ENCODE peak calls at places on chromosome 18, in seven cellular contexts. One of them, this sample, is unnamed.

GRCh38 chr18:63511285-63511684 is 30.9 kb upstream of the SERPINB12 start:
- DNase-seq in endothelial cell of umbilical vein: peak
- DNase-seq in heart left ventricle: no peak
- DNase-seq in K562: no peak
- DNase-seq in MG63: peak
- DNase-seq in body of pancreas: no peak
- DNase-seq in foreskin fibroblast: peak
- DNase-seq in this sample: peak

GRCh38 chr18:76339246-76339620 is 155.8 kb downstream of the ZNF516 start:
- DNase-seq in endothelial cell of umbilical vein: no peak
- DNase-seq in heart left ventricle: no peak
- DNase-seq in K562: no peak
- DNase-seq in MG63: no peak
- DNase-seq in body of pancreas: no peak
- DNase-seq in foreskin fibroblast: no peak
- DNase-seq in this sample: no peak

GRCh38 chr18:35282353-35282752 is 7.7 kb downstream of the ZSCAN30 start:
- DNase-seq in endothelial cell of umbilical vein: peak
- DNase-seq in heart left ventricle: no peak
- DNase-seq in K562: no peak
- DNase-seq in MG63: peak
- DNase-seq in body of pancreas: no peak
- DNase-seq in foreskin fibroblast: peak
- DNase-seq in this sample: peak

GRCh38 chr18:29191263-29191662 is 1014.3 kb upstream of the CDH2 start:
- DNase-seq in endothelial cell of umbilical vein: peak
- DNase-seq in heart left ventricle: no peak
- DNase-seq in K562: no peak
- DNase-seq in MG63: no peak
- DNase-seq in body of pancreas: no peak
- DNase-seq in foreskin fibroblast: peak
- DNase-seq in this sample: no peak

GRCh38 chr18:9263264-9263663 is 71.3 kb upstream of the TWSG1 start:
- DNase-seq in endothelial cell of umbilical vein: no peak
- DNase-seq in heart left ventricle: no peak
- DNase-seq in K562: no peak
- DNase-seq in MG63: no peak
- DNase-seq in body of pancreas: no peak
- DNase-seq in foreskin fibroblast: no peak
- DNase-seq in this sample: no peak

GRCh38 chr18:34933880-34934689 is 107.1 kb upstream of the MAPRE2 start:
- DNase-seq in endothelial cell of umbilical vein: no peak
- DNase-seq in heart left ventricle: no peak
- DNase-seq in K562: no peak
- DNase-seq in MG63: no peak
- DNase-seq in body of pancreas: no peak
- DNase-seq in foreskin fibroblast: no peak
- DNase-seq in this sample: no peak

GRCh38 chr18:9516437-9517064 is 41.2 kb downstream of the RALBP1 start:
- DNase-seq in endothelial cell of umbilical vein: peak
- DNase-seq in heart left ventricle: no peak
- DNase-seq in K562: peak
- DNase-seq in MG63: no peak
- DNase-seq in body of pancreas: no peak
- DNase-seq in foreskin fibroblast: no peak
- DNase-seq in this sample: no peak

GRCh38 chr18:36786686-36787085 is 42.1 kb downstream of the TPGS2 start:
- DNase-seq in endothelial cell of umbilical vein: peak
- DNase-seq in heart left ventricle: peak
- DNase-seq in K562: no peak
- DNase-seq in MG63: peak
- DNase-seq in body of pancreas: peak
- DNase-seq in foreskin fibroblast: peak
- DNase-seq in this sample: peak

GRCh38 chr18:60684843-60685513 is 312.4 kb upstream of the MC4R start:
- DNase-seq in endothelial cell of umbilical vein: peak
- DNase-seq in heart left ventricle: no peak
- DNase-seq in K562: no peak
- DNase-seq in MG63: no peak
- DNase-seq in body of pancreas: no peak
- DNase-seq in foreskin fibroblast: peak
- DNase-seq in this sample: no peak

DNA sequence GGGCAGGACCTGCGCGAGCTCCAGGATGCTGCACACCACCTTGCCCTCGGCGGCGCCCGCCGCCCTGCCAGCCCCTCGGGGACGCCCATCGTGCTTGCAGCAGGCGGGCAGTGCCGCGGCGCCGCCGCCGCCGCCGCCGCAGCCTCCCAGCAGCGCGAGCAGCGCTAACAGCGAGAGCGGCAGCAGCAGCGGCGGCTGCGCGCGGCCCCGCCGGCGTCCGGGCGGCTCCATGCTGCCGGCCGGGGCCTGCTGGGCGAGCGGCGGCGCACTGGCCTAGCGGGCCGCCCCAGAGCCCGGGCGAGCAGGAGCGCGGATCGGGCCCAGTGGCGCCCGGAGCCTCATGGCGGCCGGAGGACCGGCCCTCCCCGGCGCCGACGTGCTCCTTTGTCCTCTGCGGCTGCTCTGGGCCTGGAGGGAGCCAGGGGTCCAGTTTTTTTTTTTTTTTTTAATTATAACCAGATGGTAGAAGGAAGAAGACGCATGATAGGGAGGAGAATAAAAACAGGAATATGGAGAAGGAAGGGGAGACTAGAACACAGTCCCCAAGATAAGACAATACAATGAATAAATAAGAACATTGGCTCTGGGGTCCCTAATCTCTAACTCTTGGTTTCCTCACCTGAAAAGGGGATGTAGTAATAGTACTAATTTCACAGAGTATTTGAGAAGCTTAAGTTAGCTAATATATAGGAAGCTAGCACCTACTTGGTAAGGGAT is 17.1 kb upstream of the ANKRD62 start:
- DNase-seq in endothelial cell of umbilical vein: no peak
- DNase-seq in heart left ventricle: no peak
- DNase-seq in K562: no peak
- DNase-seq in MG63: peak
- DNase-seq in body of pancreas: peak
- DNase-seq in foreskin fibroblast: peak
- DNase-seq in this sample: no peak
- H3K4me3 ChIP-seq in endothelial cell of umbilical vein: no peak
- H3K4me3 ChIP-seq in heart left ventricle: no peak
- H3K4me3 ChIP-seq in K562: peak
- H3K4me3 ChIP-seq in MG63: no peak
- H3K4me3 ChIP-seq in body of pancreas: no peak
- H3K4me3 ChIP-seq in foreskin fibroblast: peak
- H3K4me3 ChIP-seq in this sample: peak

GRCh38 chr18:75207298-75208054 is 1.5 kb downstream of the PTGR3 start:
- DNase-seq in endothelial cell of umbilical vein: no peak
- DNase-seq in heart left ventricle: no peak
- DNase-seq in K562: no peak
- DNase-seq in MG63: peak
- DNase-seq in body of pancreas: no peak
- DNase-seq in foreskin fibroblast: peak
- DNase-seq in this sample: no peak

GRCh38 chr18:75208055-75208835 is 694 bp downstream of the PTGR3 start:
- DNase-seq in endothelial cell of umbilical vein: peak
- DNase-seq in heart left ventricle: peak
- DNase-seq in K562: peak
- DNase-seq in MG63: peak
- DNase-seq in body of pancreas: peak
- DNase-seq in foreskin fibroblast: no peak
- DNase-seq in this sample: no peak

GRCh38 chr18:75204978-75205759 is 3.8 kb downstream of the PTGR3 start:
- DNase-seq in endothelial cell of umbilical vein: no peak
- DNase-seq in heart left ventricle: no peak
- DNase-seq in K562: no peak
- DNase-seq in MG63: no peak
- DNase-seq in body of pancreas: no peak
- DNase-seq in foreskin fibroblast: no peak
- DNase-seq in this sample: no peak

GRCh38 chr18:75205760-75206109 is 3.2 kb downstream of the PTGR3 start:
- DNase-seq in endothelial cell of umbilical vein: no peak
- DNase-seq in heart left ventricle: no peak
- DNase-seq in K562: peak
- DNase-seq in MG63: no peak
- DNase-seq in body of pancreas: no peak
- DNase-seq in foreskin fibroblast: peak
- DNase-seq in this sample: no peak

GRCh38 chr18:75206637-75207297 is 2.2 kb downstream of the PTGR3 start:
- DNase-seq in endothelial cell of umbilical vein: no peak
- DNase-seq in heart left ventricle: no peak
- DNase-seq in K562: no peak
- DNase-seq in MG63: no peak
- DNase-seq in body of pancreas: no peak
- DNase-seq in foreskin fibroblast: no peak
- DNase-seq in this sample: no peak
- H3K4me3 ChIP-seq in endothelial cell of umbilical vein: no peak
- H3K4me3 ChIP-seq in heart left ventricle: peak
- H3K4me3 ChIP-seq in K562: peak
- H3K4me3 ChIP-seq in MG63: peak
- H3K4me3 ChIP-seq in body of pancreas: no peak
- H3K4me3 ChIP-seq in foreskin fibroblast: peak
- H3K4me3 ChIP-seq in this sample: peak

GRCh38 chr18:21363411-21363810 is 121.4 kb downstream of the GREB1L start:
- DNase-seq in endothelial cell of umbilical vein: no peak
- DNase-seq in heart left ventricle: no peak
- DNase-seq in K562: no peak
- DNase-seq in MG63: no peak
- DNase-seq in body of pancreas: no peak
- DNase-seq in foreskin fibroblast: no peak
- DNase-seq in this sample: no peak

GRCh38 chr18:21364471-21364870 is 122.4 kb downstream of the GREB1L start:
- DNase-seq in endothelial cell of umbilical vein: no peak
- DNase-seq in heart left ventricle: no peak
- DNase-seq in K562: no peak
- DNase-seq in MG63: no peak
- DNase-seq in body of pancreas: no peak
- DNase-seq in foreskin fibroblast: no peak
- DNase-seq in this sample: no peak

GRCh38 chr18:21369146-21369545 is 127.1 kb downstream of the GREB1L start:
- DNase-seq in endothelial cell of umbilical vein: no peak
- DNase-seq in heart left ventricle: no peak
- DNase-seq in K562: no peak
- DNase-seq in MG63: no peak
- DNase-seq in body of pancreas: no peak
- DNase-seq in foreskin fibroblast: no peak
- DNase-seq in this sample: no peak

GRCh38 chr18:21362921-21363320 is 120.9 kb downstream of the GREB1L start:
- DNase-seq in endothelial cell of umbilical vein: no peak
- DNase-seq in heart left ventricle: no peak
- DNase-seq in K562: no peak
- DNase-seq in MG63: no peak
- DNase-seq in body of pancreas: no peak
- DNase-seq in foreskin fibroblast: no peak
- DNase-seq in this sample: peak

DNA sequence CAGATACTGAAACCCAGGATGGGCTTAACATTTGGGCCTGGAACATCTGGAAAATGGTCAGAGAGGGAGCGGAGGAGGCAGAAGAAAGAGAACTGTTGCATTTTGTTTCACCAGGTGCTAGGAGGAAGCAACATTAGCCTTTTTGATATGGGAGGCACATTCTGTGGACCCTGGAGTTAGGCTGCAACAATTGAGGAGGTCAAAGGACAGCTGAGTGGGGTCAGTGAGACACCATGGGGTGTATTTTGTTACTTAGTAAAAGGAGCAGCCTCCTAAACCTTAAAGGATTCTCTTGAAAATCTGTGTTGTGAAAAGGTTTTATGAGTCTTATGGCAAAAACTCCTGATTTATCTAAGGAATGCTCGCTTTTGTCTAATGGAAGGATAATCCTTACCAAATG is 124.9 kb downstream of the GREB1L start:
- DNase-seq in endothelial cell of umbilical vein: no peak
- DNase-seq in heart left ventricle: no peak
- DNase-seq in K562: no peak
- DNase-seq in MG63: no peak
- DNase-seq in body of pancreas: no peak
- DNase-seq in foreskin fibroblast: no peak
- DNase-seq in this sample: no peak
- H3K4me3 ChIP-seq in endothelial cell of umbilical vein: no peak
- H3K4me3 ChIP-seq in heart left ventricle: no peak
- H3K4me3 ChIP-seq in K562: no peak
- H3K4me3 ChIP-seq in MG63: no peak
- H3K4me3 ChIP-seq in body of pancreas: no peak
- H3K4me3 ChIP-seq in foreskin fibroblast: no peak
- H3K4me3 ChIP-seq in this sample: no peak

DNA sequence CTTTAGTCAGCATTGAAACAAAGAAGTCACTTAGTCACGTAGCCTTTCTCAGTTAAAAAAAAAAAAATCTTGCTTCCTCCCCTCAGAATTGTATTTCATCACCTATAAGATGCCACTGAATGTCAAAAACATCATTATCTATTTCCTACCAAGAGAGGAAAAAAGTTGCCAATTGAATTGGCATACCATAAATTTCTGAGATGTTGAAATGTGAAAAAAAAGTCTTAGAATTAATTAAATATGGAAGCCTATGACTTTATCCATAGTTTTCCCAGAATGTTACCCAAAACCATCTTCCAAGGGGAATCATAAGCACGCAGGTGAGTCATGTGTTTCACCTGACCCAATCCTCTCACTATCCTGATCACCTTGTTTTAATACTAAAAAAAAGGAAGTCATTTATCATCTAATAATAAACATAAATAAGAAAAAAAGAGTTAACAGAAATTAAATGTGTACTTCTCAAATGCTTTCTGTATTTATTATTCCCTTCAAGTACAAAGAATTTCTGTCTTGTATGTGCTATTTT is 205.7 kb downstream of the TCF4 start:
- DNase-seq in endothelial cell of umbilical vein: no peak
- DNase-seq in heart left ventricle: no peak
- DNase-seq in K562: no peak
- DNase-seq in MG63: no peak
- DNase-seq in body of pancreas: no peak
- DNase-seq in foreskin fibroblast: no peak
- DNase-seq in this sample: no peak
- H3K4me3 ChIP-seq in endothelial cell of umbilical vein: no peak
- H3K4me3 ChIP-seq in heart left ventricle: no peak
- H3K4me3 ChIP-seq in K562: no peak
- H3K4me3 ChIP-seq in MG63: no peak
- H3K4me3 ChIP-seq in body of pancreas: no peak
- H3K4me3 ChIP-seq in foreskin fibroblast: no peak
- H3K4me3 ChIP-seq in this sample: no peak

GRCh38 chr18:48939368-48940097 is 11.2 kb downstream of the SMAD7 start:
- DNase-seq in endothelial cell of umbilical vein: peak
- DNase-seq in heart left ventricle: peak
- DNase-seq in K562: no peak
- DNase-seq in MG63: peak
- DNase-seq in body of pancreas: no peak
- DNase-seq in foreskin fibroblast: no peak
- DNase-seq in this sample: no peak
- H3K4me3 ChIP-seq in endothelial cell of umbilical vein: no peak
- H3K4me3 ChIP-seq in heart left ventricle: peak
- H3K4me3 ChIP-seq in K562: no peak
- H3K4me3 ChIP-seq in MG63: peak
- H3K4me3 ChIP-seq in body of pancreas: no peak
- H3K4me3 ChIP-seq in foreskin fibroblast: peak
- H3K4me3 ChIP-seq in this sample: no peak

GRCh38 chr18:3499498-3499897 is 49.5 kb downstream of the TGIF1 start:
- DNase-seq in endothelial cell of umbilical vein: no peak
- DNase-seq in heart left ventricle: no peak
- DNase-seq in K562: no peak
- DNase-seq in MG63: no peak
- DNase-seq in body of pancreas: no peak
- DNase-seq in foreskin fibroblast: no peak
- DNase-seq in this sample: no peak
- H3K4me3 ChIP-seq in endothelial cell of umbilical vein: peak
- H3K4me3 ChIP-seq in heart left ventricle: peak
- H3K4me3 ChIP-seq in K562: no peak
- H3K4me3 ChIP-seq in MG63: no peak
- H3K4me3 ChIP-seq in body of pancreas: no peak
- H3K4me3 ChIP-seq in foreskin fibroblast: peak
- H3K4me3 ChIP-seq in this sample: peak

GRCh38 chr18:32730620-32731021 is 42.2 kb downstream of the KLHL14 start:
- DNase-seq in endothelial cell of umbilical vein: peak
- DNase-seq in heart left ventricle: no peak
- DNase-seq in K562: no peak
- DNase-seq in MG63: no peak
- DNase-seq in body of pancreas: no peak
- DNase-seq in foreskin fibroblast: no peak
- DNase-seq in this sample: no peak
- H3K4me3 ChIP-seq in endothelial cell of umbilical vein: peak
- H3K4me3 ChIP-seq in heart left ventricle: peak
- H3K4me3 ChIP-seq in K562: no peak
- H3K4me3 ChIP-seq in MG63: peak
- H3K4me3 ChIP-seq in body of pancreas: peak
- H3K4me3 ChIP-seq in foreskin fibroblast: peak
- H3K4me3 ChIP-seq in this sample: peak